ENCODE peak calls at places on chromosomes 5 and 9, in six cellular contexts. One of them, this sample, is unnamed.
A peak's percentile ranks its signal among the peaks of the same experiment; 100 is the strongest.

GRCh38 chr5:97192580-97193421 is 9.8 kb upstream of the RIOK2 start:
- DNase-seq in left colon: no peak
- DNase-seq in GM12891: no peak
- DNase-seq in T-cell: no peak
- DNase-seq in Ammon's horn: no peak
- DNase-seq in ascending aorta: no peak
- DNase-seq in this sample: no peak

GRCh38 chr5:31809037-31809910 is 170.3 kb downstream of the PDZD2 start:
- DNase-seq in ascending aorta: peak; percentile 79
- DNase-seq in GM12891: peak; percentile 46
- DNase-seq in Ammon's horn: peak; percentile 96
- DNase-seq in T-cell: no peak
- DNase-seq in left colon: peak; percentile 44
- DNase-seq in this sample: peak; percentile 61

GRCh38 chr9:971901-972511 is 4.4 kb upstream of the DMRT3 start:
- DNase-seq in left colon: peak; percentile 58
- DNase-seq in ascending aorta: no peak
- DNase-seq in Ammon's horn: no peak
- DNase-seq in T-cell: no peak
- DNase-seq in GM12891: no peak
- DNase-seq in this sample: no peak

GRCh38 chr5:82406200-82406773 is 128.1 kb upstream of the RPS23 start:
- DNase-seq in left colon: no peak
- DNase-seq in Ammon's horn: no peak
- DNase-seq in GM12891: no peak
- DNase-seq in T-cell: no peak
- DNase-seq in ascending aorta: peak; percentile 75
- DNase-seq in this sample: no peak

GRCh38 chr9:126495411-126496180 is 118.1 kb upstream of the LMX1B start:
- DNase-seq in left colon: no peak
- DNase-seq in Ammon's horn: no peak
- DNase-seq in GM12891: no peak
- DNase-seq in ascending aorta: no peak
- DNase-seq in T-cell: no peak
- DNase-seq in this sample: no peak

GRCh38 chr9:31615964-31616363 is 768.5 kb upstream of the ACO1 start:
- DNase-seq in Ammon's horn: no peak
- DNase-seq in GM12891: no peak
- DNase-seq in T-cell: no peak
- DNase-seq in left colon: no peak
- DNase-seq in ascending aorta: no peak
- DNase-seq in this sample: no peak

GRCh38 chr9:87829756-87830155 is 52.9 kb upstream of the SPATA31E1 start:
- DNase-seq in GM12891: no peak
- DNase-seq in Ammon's horn: no peak
- DNase-seq in ascending aorta: no peak
- DNase-seq in T-cell: no peak
- DNase-seq in left colon: no peak
- DNase-seq in this sample: no peak

GRCh38 chr5:62093981-62094380 is 212.0 kb upstream of the KIF2A start:
- DNase-seq in ascending aorta: no peak
- DNase-seq in left colon: no peak
- DNase-seq in GM12891: no peak
- DNase-seq in Ammon's horn: peak; percentile 82
- DNase-seq in T-cell: no peak
- DNase-seq in this sample: no peak

GRCh38 chr5:177546262-177546741 is 8.1 kb downstream of the FAM193B start:
- DNase-seq in Ammon's horn: peak; percentile 80
- DNase-seq in T-cell: no peak
- DNase-seq in ascending aorta: peak; percentile 91
- DNase-seq in left colon: no peak
- DNase-seq in GM12891: no peak
- DNase-seq in this sample: peak; percentile 50

GRCh38 chr5:21823588-21823987 is 1029.6 kb downstream of the CDH12 start:
- DNase-seq in GM12891: no peak
- DNase-seq in Ammon's horn: no peak
- DNase-seq in left colon: no peak
- DNase-seq in ascending aorta: no peak
- DNase-seq in T-cell: no peak
- DNase-seq in this sample: no peak

GRCh38 chr9:4497855-4498254 is 7.6 kb downstream of the SLC1A1 start:
- DNase-seq in Ammon's horn: no peak
- DNase-seq in left colon: no peak
- DNase-seq in T-cell: no peak
- DNase-seq in ascending aorta: no peak
- DNase-seq in GM12891: no peak
- DNase-seq in this sample: no peak

GRCh38 chr5:179268966-179269693 is 76.1 kb downstream of the ADAMTS2 start:
- DNase-seq in GM12891: no peak
- DNase-seq in left colon: no peak
- DNase-seq in ascending aorta: peak; percentile 55
- DNase-seq in T-cell: no peak
- DNase-seq in Ammon's horn: no peak
- DNase-seq in this sample: peak; percentile 39

GRCh38 chr5:90932052-90932699 is 373.6 kb downstream of the ADGRV1 start:
- DNase-seq in T-cell: no peak
- DNase-seq in left colon: peak; percentile 13
- DNase-seq in Ammon's horn: peak; percentile 63
- DNase-seq in GM12891: peak; percentile 21
- DNase-seq in ascending aorta: peak; percentile 69
- DNase-seq in this sample: peak; percentile 65

GRCh38 chr5:119063579-119064379 is 7.1 kb upstream of the DMXL1 start:
- DNase-seq in left colon: no peak
- DNase-seq in T-cell: no peak
- DNase-seq in Ammon's horn: peak; percentile 5
- DNase-seq in GM12891: no peak
- DNase-seq in ascending aorta: no peak
- DNase-seq in this sample: no peak

GRCh38 chr5:144794922-144795321 is 624.2 kb downstream of the KCTD16 start:
- DNase-seq in GM12891: no peak
- DNase-seq in Ammon's horn: no peak
- DNase-seq in left colon: no peak
- DNase-seq in T-cell: no peak
- DNase-seq in ascending aorta: no peak
- DNase-seq in this sample: no peak

GRCh38 chr5:56838409-56839039 is 23.2 kb downstream of the MAP3K1 start:
- DNase-seq in left colon: no peak
- DNase-seq in T-cell: no peak
- DNase-seq in GM12891: no peak
- DNase-seq in Ammon's horn: peak; percentile 72
- DNase-seq in ascending aorta: no peak
- DNase-seq in this sample: no peak

GRCh38 chr5:171673328-171673727 is 112.3 kb upstream of the SMIM23 start:
- DNase-seq in T-cell: no peak
- DNase-seq in ascending aorta: peak; percentile 18
- DNase-seq in GM12891: no peak
- DNase-seq in left colon: no peak
- DNase-seq in Ammon's horn: no peak
- DNase-seq in this sample: no peak

GRCh38 chr5:59007460-59008063 is 424.7 kb downstream of the RAB3C start:
- DNase-seq in left colon: no peak
- DNase-seq in Ammon's horn: peak; percentile 26
- DNase-seq in GM12891: no peak
- DNase-seq in ascending aorta: no peak
- DNase-seq in T-cell: no peak
- DNase-seq in this sample: no peak

GRCh38 chr5:154767537-154767936 is 12.4 kb downstream of the LARP1 start:
- DNase-seq in Ammon's horn: no peak
- DNase-seq in T-cell: no peak
- DNase-seq in left colon: no peak
- DNase-seq in GM12891: no peak
- DNase-seq in ascending aorta: no peak
- DNase-seq in this sample: no peak

GRCh38 chr5:74864823-74865222 is 1.4 kb downstream of the FAM169A start:
- DNase-seq in left colon: no peak
- DNase-seq in ascending aorta: no peak
- DNase-seq in GM12891: no peak
- DNase-seq in T-cell: no peak
- DNase-seq in Ammon's horn: peak; percentile 34
- DNase-seq in this sample: no peak

This sample was measured in ureter.